ENCODE peak calls at places on chromosomes 11 and 22, in ten cellular contexts. X, H, D, J, V, L, K, U, B and T are unnamed samples.

GRCh38 chr22:17787159-17788022 is 13.1 kb upstream of the BID start:
- DNase-seq in X (no peak), H (no peak), D (no peak), J (no peak), V (no peak), L (no peak), K (no peak), U (no peak), B (no peak), T (no peak)

GRCh38 chr11:94849836-94850235 is 81.7 kb downstream of the AMOTL1 start:
- DNase-seq in X (no peak), H (no peak), D (no peak), J (peak; percentile 31), V (no peak), L (peak; percentile 25), K (no peak), U (no peak), B (peak; percentile 60), T (no peak)

GRCh38 chr11:34366522-34366921 is 8.7 kb upstream of the ABTB2 start:
- DNase-seq in X (no peak), H (peak; percentile 28), D (no peak), J (no peak), V (peak; percentile 28), L (no peak), K (no peak), U (no peak), B (peak; percentile 41), T (no peak)

GRCh38 chr22:33842006-33842354 is 78.3 kb downstream of the LARGE1 start:
- DNase-seq in X (no peak), H (no peak), D (no peak), J (no peak), V (no peak), L (no peak), K (no peak), U (no peak), B (no peak), T (no peak)

GRCh38 chr11:75199412-75199955 is 41.1 kb upstream of the TPBGL start:
- DNase-seq in X (no peak), H (no peak), D (no peak), J (no peak), V (no peak), L (no peak), K (no peak), U (no peak), B (no peak), T (no peak)

GRCh38 chr11:69217276-69218105 is 61.8 kb downstream of the SMIM38 start:
- DNase-seq in X (no peak), H (peak; percentile 6), D (no peak), J (no peak), V (no peak), L (peak; percentile 8), K (peak; percentile 66), U (no peak), B (no peak), T (peak; percentile 85)

GRCh38 chr11:130471731-130472433 is 23.4 kb downstream of the ADAMTS15 start:
- DNase-seq in X (no peak), H (no peak), D (no peak), J (no peak), V (no peak), L (no peak), K (no peak), U (no peak), B (no peak), T (no peak)

GRCh38 chr22:29369460-29369859 is 18.9 kb downstream of the AP1B1 start:
- DNase-seq in X (peak; percentile 85), H (peak; percentile 66), D (no peak), J (peak; percentile 64), V (peak; percentile 80), L (peak; percentile 57), K (no peak), U (peak; percentile 79), B (peak; percentile 77), T (no peak)

GRCh38 chr11:100010393-100010792 is 676.7 kb upstream of the ARHGAP42 start:
- DNase-seq in X (no peak), H (no peak), D (no peak), J (no peak), V (no peak), L (no peak), K (no peak), U (no peak), B (no peak), T (no peak)
- TF ChIP-seq CTCF in X (peak; percentile 14), H (no peak), D (no peak), J (no peak), V (no peak), L (peak; percentile 9), K (no peak), U (no peak), B (no peak), T (no peak)

DNA sequence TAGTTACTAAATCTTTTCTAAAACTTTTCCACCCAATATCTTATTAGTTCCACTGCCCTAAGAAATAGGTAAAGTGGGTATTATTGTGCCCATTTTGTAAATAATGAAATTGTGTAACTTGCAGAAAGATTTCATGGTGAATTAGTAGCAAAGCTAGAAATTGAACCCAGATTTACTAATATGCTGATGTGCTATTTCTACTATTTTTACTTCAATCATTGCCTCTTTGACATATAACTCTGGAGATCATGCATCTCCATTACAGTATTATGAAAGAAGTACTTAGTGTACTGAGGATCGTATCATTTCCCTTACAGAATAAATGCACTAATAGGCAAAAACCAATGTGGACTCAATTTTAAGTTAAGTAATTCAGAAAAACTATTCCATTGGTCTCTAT is 119.0 kb downstream of the CSTPP1 start:
- DNase-seq in X (no peak), H (no peak), D (no peak), J (no peak), V (no peak), L (no peak), K (no peak), U (no peak), B (no peak), T (no peak)
- TF ChIP-seq CTCF in X (no peak), H (no peak), D (no peak), J (no peak), V (no peak), L (no peak), K (no peak), U (no peak), B (no peak), T (no peak)

GRCh38 chr22:44092636-44093220 is 68.6 kb downstream of the PARVB start:
- DNase-seq in X (no peak), H (no peak), D (no peak), J (no peak), V (no peak), L (no peak), K (no peak), U (no peak), B (no peak), T (peak; percentile 60)

GRCh38 chr22:44089717-44090570 is 65.8 kb downstream of the PARVB start:
- DNase-seq in X (no peak), H (no peak), D (no peak), J (no peak), V (peak; percentile 36), L (no peak), K (no peak), U (no peak), B (no peak), T (peak; percentile 77)

GRCh38 chr22:44090571-44090905 is 66.4 kb downstream of the PARVB start:
- DNase-seq in X (no peak), H (no peak), D (no peak), J (no peak), V (no peak), L (no peak), K (no peak), U (no peak), B (no peak), T (peak; percentile 52)

GRCh38 chr22:44091751-44092150 is 67.6 kb downstream of the PARVB start:
- DNase-seq in X (no peak), H (no peak), D (no peak), J (no peak), V (no peak), L (no peak), K (no peak), U (no peak), B (no peak), T (peak; percentile 20)

DNA sequence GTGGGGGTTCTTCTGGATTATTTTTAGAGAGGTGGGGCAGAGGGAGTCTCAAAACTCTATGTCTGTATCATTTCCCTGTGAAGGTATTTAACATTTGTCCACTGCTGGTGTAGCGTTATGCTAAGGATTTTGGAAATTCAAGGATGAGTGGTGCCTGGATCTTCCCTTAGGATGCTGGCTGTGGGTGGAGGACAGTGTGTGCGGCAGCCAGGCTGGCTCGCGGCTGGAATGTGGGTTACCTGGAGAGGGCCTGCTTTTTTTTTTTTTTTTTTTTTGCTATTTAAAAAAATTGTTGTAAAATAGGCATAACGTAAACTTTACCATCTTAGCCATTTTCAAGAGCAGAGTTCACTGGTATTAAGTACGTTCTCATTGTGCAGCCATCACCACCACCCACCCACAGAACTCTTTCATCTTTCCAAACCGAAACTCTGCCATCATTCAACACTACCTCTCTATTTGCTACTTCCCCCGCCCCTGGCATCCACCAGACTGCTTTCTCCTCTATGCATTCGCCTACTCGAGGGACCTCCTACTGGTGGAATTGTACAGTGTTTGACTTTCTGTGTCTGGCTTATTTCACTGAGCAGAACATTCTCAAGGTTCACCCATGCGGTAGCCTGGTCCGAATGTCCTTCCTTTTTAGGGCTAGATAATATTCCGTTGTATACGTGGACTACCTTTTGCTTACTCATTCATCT is 67.1 kb downstream of the PARVB start:
- DNase-seq in X (peak; percentile 31), H (no peak), D (no peak), J (no peak), V (no peak), L (no peak), K (no peak), U (no peak), B (no peak), T (peak; percentile 47)
- TF ChIP-seq CTCF in X (peak; percentile 68), H (peak; percentile 40), D (peak; percentile 51), J (no peak), V (no peak), L (no peak), K (peak; percentile 61), U (peak; percentile 15), B (peak; percentile 29), T (peak; percentile 72)

GRCh38 chr11:102267602-102268001 is 49.7 kb upstream of the BIRC3 start:
- DNase-seq in X (peak; percentile 39), H (peak; percentile 68), D (no peak), J (no peak), V (peak; percentile 38), L (no peak), K (no peak), U (no peak), B (peak; percentile 61), T (no peak)

GRCh38 chr11:102269927-102270326 is 47.4 kb upstream of the BIRC3 start:
- DNase-seq in X (peak; percentile 48), H (peak; percentile 29), D (no peak), J (no peak), V (no peak), L (no peak), K (no peak), U (no peak), B (peak; percentile 31), T (no peak)

GRCh38 chr11:102268083-102268984 is 49.0 kb upstream of the BIRC3 start:
- DNase-seq in X (peak; percentile 36), H (peak; percentile 76), D (no peak), J (peak; percentile 80), V (peak; percentile 89), L (peak; percentile 85), K (peak; percentile 81), U (peak; percentile 80), B (peak; percentile 67), T (no peak)

GRCh38 chr11:102266111-102266510 is 51.2 kb upstream of the BIRC3 start:
- DNase-seq in X (no peak), H (no peak), D (no peak), J (no peak), V (no peak), L (no peak), K (no peak), U (no peak), B (peak; percentile 63), T (no peak)

DNA sequence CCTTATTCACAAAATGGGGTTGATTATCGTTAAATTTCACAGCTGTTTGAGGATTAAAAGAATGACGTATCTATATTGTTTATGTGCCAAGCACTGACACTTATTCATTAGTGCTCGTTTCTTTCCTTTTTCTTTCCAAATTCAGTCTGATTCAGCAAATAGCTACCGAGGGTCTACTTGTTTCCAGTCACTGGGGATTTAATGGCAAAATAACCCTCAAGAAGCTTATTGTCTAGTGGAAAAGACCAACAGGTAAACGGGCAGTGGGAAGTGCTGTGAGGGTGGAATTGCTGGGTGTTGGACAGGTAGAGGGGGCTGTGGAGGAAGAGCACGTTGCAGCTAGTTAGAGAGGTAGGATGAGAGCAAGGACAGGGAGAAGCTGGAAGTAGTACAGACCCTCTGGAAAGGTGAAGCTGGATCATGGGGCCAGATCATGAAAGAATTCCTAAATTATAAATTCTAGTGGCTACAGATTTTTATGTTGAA is 48.3 kb upstream of the BIRC3 start:
- DNase-seq in X (no peak), H (no peak), D (no peak), J (no peak), V (no peak), L (no peak), K (no peak), U (no peak), B (no peak), T (no peak)
- TF ChIP-seq CTCF in X (no peak), H (no peak), D (no peak), J (no peak), V (no peak), L (no peak), K (no peak), U (no peak), B (no peak), T (peak; percentile 33)